ENCODE peak calls at places on chromosomes 4 and X, in seven cellular contexts. One of them, this sample, is unnamed.

GRCh38 chr4:140308366-140309123 is 64.9 kb upstream of the SCOC start:
- DNase-seq in GM23248: peak
- DNase-seq in fibroblast of the aortic adventitia: peak
- DNase-seq in AG09309: peak
- DNase-seq in activated naive CD8-positive, alpha-beta T cell treated with anti-CD3 and anti-CD28 coated beads, Interleukin-2, amount 50 U/mL, for 24 hours: no peak
- DNase-seq in activated T-helper 1 cell treated with Interleukin-2 at 50 U/mL for 16 hours: no peak
- DNase-seq in HCEC 1CT: peak
- DNase-seq in this sample: peak

GRCh38 chrX:38694394-38694793 is 106.9 kb upstream of the MID1IP1 start:
- DNase-seq in activated T-helper 1 cell treated with Interleukin-2 at 50 U/mL for 16 hours: no peak
- DNase-seq in HCEC 1CT: peak
- DNase-seq in fibroblast of the aortic adventitia: no peak
- DNase-seq in AG09309: no peak
- DNase-seq in activated naive CD8-positive, alpha-beta T cell treated with anti-CD3 and anti-CD28 coated beads, Interleukin-2, amount 50 U/mL, for 24 hours: no peak
- DNase-seq in GM23248: peak
- DNase-seq in this sample: no peak

GRCh38 chr4:150570862-150571261 is 11.1 kb upstream of the MAB21L2 start:
- DNase-seq in fibroblast of the aortic adventitia: no peak
- DNase-seq in AG09309: no peak
- DNase-seq in HCEC 1CT: no peak
- DNase-seq in activated naive CD8-positive, alpha-beta T cell treated with anti-CD3 and anti-CD28 coated beads, Interleukin-2, amount 50 U/mL, for 24 hours: no peak
- DNase-seq in activated T-helper 1 cell treated with Interleukin-2 at 50 U/mL for 16 hours: no peak
- DNase-seq in GM23248: no peak
- DNase-seq in this sample: no peak

GRCh38 chr4:2787230-2788100 is 5.4 kb upstream of the SH3BP2 start:
- DNase-seq in fibroblast of the aortic adventitia: no peak
- DNase-seq in AG09309: no peak
- DNase-seq in HCEC 1CT: no peak
- DNase-seq in activated naive CD8-positive, alpha-beta T cell treated with anti-CD3 and anti-CD28 coated beads, Interleukin-2, amount 50 U/mL, for 24 hours: peak
- DNase-seq in activated T-helper 1 cell treated with Interleukin-2 at 50 U/mL for 16 hours: no peak
- DNase-seq in GM23248: no peak
- DNase-seq in this sample: no peak

GRCh38 chrX:49039598-49040375 is 3.4 kb downstream of the TFE3 start:
- DNase-seq in AG09309: peak
- DNase-seq in fibroblast of the aortic adventitia: peak
- DNase-seq in HCEC 1CT: peak
- DNase-seq in activated T-helper 1 cell treated with Interleukin-2 at 50 U/mL for 16 hours: peak
- DNase-seq in activated naive CD8-positive, alpha-beta T cell treated with anti-CD3 and anti-CD28 coated beads, Interleukin-2, amount 50 U/mL, for 24 hours: peak
- DNase-seq in GM23248: peak
- DNase-seq in this sample: peak

GRCh38 chr4:101211146-101211553 is 136.2 kb downstream of the PPP3CA start:
- DNase-seq in HCEC 1CT: peak
- DNase-seq in AG09309: peak
- DNase-seq in GM23248: peak
- DNase-seq in activated T-helper 1 cell treated with Interleukin-2 at 50 U/mL for 16 hours: no peak
- DNase-seq in fibroblast of the aortic adventitia: peak
- DNase-seq in activated naive CD8-positive, alpha-beta T cell treated with anti-CD3 and anti-CD28 coated beads, Interleukin-2, amount 50 U/mL, for 24 hours: no peak
- DNase-seq in this sample: no peak

GRCh38 chrX:97820170-97820569 is 936.5 kb downstream of the RPA4 start:
- DNase-seq in GM23248: no peak
- DNase-seq in activated naive CD8-positive, alpha-beta T cell treated with anti-CD3 and anti-CD28 coated beads, Interleukin-2, amount 50 U/mL, for 24 hours: no peak
- DNase-seq in HCEC 1CT: no peak
- DNase-seq in fibroblast of the aortic adventitia: no peak
- DNase-seq in activated T-helper 1 cell treated with Interleukin-2 at 50 U/mL for 16 hours: no peak
- DNase-seq in AG09309: no peak
- DNase-seq in this sample: no peak

GRCh38 chr4:61200195-61200990 is at the start of gene ADGRL3:
- DNase-seq in HCEC 1CT: no peak
- DNase-seq in activated naive CD8-positive, alpha-beta T cell treated with anti-CD3 and anti-CD28 coated beads, Interleukin-2, amount 50 U/mL, for 24 hours: no peak
- DNase-seq in fibroblast of the aortic adventitia: peak
- DNase-seq in AG09309: no peak
- DNase-seq in activated T-helper 1 cell treated with Interleukin-2 at 50 U/mL for 16 hours: no peak
- DNase-seq in GM23248: peak
- DNase-seq in this sample: peak

GRCh38 chr4:165922747-165923146 is 49.7 kb downstream of the TLL1 start:
- DNase-seq in HCEC 1CT: no peak
- DNase-seq in AG09309: no peak
- DNase-seq in GM23248: no peak
- DNase-seq in fibroblast of the aortic adventitia: no peak
- DNase-seq in activated T-helper 1 cell treated with Interleukin-2 at 50 U/mL for 16 hours: no peak
- DNase-seq in activated naive CD8-positive, alpha-beta T cell treated with anti-CD3 and anti-CD28 coated beads, Interleukin-2, amount 50 U/mL, for 24 hours: no peak
- DNase-seq in this sample: no peak

GRCh38 chr4:6201580-6202091 is 1.3 kb upstream of the JAKMIP1 start:
- DNase-seq in activated naive CD8-positive, alpha-beta T cell treated with anti-CD3 and anti-CD28 coated beads, Interleukin-2, amount 50 U/mL, for 24 hours: no peak
- DNase-seq in HCEC 1CT: no peak
- DNase-seq in fibroblast of the aortic adventitia: no peak
- DNase-seq in GM23248: no peak
- DNase-seq in AG09309: no peak
- DNase-seq in activated T-helper 1 cell treated with Interleukin-2 at 50 U/mL for 16 hours: no peak
- DNase-seq in this sample: no peak

GRCh38 chr4:119238068-119238722 is 25.7 kb downstream of the USP53 start:
- DNase-seq in GM23248: no peak
- DNase-seq in AG09309: no peak
- DNase-seq in fibroblast of the aortic adventitia: no peak
- DNase-seq in HCEC 1CT: no peak
- DNase-seq in activated T-helper 1 cell treated with Interleukin-2 at 50 U/mL for 16 hours: no peak
- DNase-seq in activated naive CD8-positive, alpha-beta T cell treated with anti-CD3 and anti-CD28 coated beads, Interleukin-2, amount 50 U/mL, for 24 hours: peak
- DNase-seq in this sample: no peak

GRCh38 chr4:121057466-121057911 is 14.8 kb downstream of the NDNF start:
- DNase-seq in fibroblast of the aortic adventitia: no peak
- DNase-seq in GM23248: no peak
- DNase-seq in activated naive CD8-positive, alpha-beta T cell treated with anti-CD3 and anti-CD28 coated beads, Interleukin-2, amount 50 U/mL, for 24 hours: no peak
- DNase-seq in activated T-helper 1 cell treated with Interleukin-2 at 50 U/mL for 16 hours: no peak
- DNase-seq in AG09309: no peak
- DNase-seq in HCEC 1CT: no peak
- DNase-seq in this sample: no peak

GRCh38 chr4:157405070-157405469 is 184.5 kb downstream of the GRIA2 start:
- DNase-seq in GM23248: no peak
- DNase-seq in HCEC 1CT: no peak
- DNase-seq in fibroblast of the aortic adventitia: no peak
- DNase-seq in activated naive CD8-positive, alpha-beta T cell treated with anti-CD3 and anti-CD28 coated beads, Interleukin-2, amount 50 U/mL, for 24 hours: no peak
- DNase-seq in activated T-helper 1 cell treated with Interleukin-2 at 50 U/mL for 16 hours: no peak
- DNase-seq in AG09309: no peak
- DNase-seq in this sample: no peak

This sample was measured in adipocyte.